ENCODE peak calls at places on chromosomes 3 and 15, in nine cellular contexts. One of them, this sample, is unnamed.

GRCh38 chr3:150236683-150237082 is 171.4 kb upstream of the TSC22D2 start:
- DNase-seq in body of pancreas: no peak
- DNase-seq in colonic mucosa: no peak
- DNase-seq in HCT116: no peak
- DNase-seq in cardiac muscle cell: no peak
- DNase-seq in Panc1: no peak
- DNase-seq in fibroblast of pulmonary artery: peak
- DNase-seq in AG04450: no peak
- DNase-seq in brain microvascular endothelial cell: no peak
- DNase-seq in this sample: peak

GRCh38 chr3:67790043-67790442 is 135.6 kb upstream of the SUCLG2 start:
- DNase-seq in Panc1: peak
- DNase-seq in colonic mucosa: peak
- DNase-seq in brain microvascular endothelial cell: peak
- DNase-seq in cardiac muscle cell: peak
- DNase-seq in HCT116: peak
- DNase-seq in body of pancreas: peak
- DNase-seq in AG04450: peak
- DNase-seq in fibroblast of pulmonary artery: peak
- DNase-seq in this sample: peak

GRCh38 chr15:56428821-56429458 is 36.0 kb downstream of the MNS1 start:
- DNase-seq in colonic mucosa: no peak
- DNase-seq in cardiac muscle cell: peak
- DNase-seq in Panc1: peak
- DNase-seq in body of pancreas: no peak
- DNase-seq in brain microvascular endothelial cell: no peak
- DNase-seq in HCT116: peak
- DNase-seq in AG04450: peak
- DNase-seq in fibroblast of pulmonary artery: peak
- DNase-seq in this sample: peak

GRCh38 chr3:48566401-48566760 is 2.8 kb upstream of the UCN2 start:
- DNase-seq in HCT116: no peak
- DNase-seq in brain microvascular endothelial cell: no peak
- DNase-seq in AG04450: no peak
- DNase-seq in fibroblast of pulmonary artery: no peak
- DNase-seq in colonic mucosa: no peak
- DNase-seq in body of pancreas: no peak
- DNase-seq in cardiac muscle cell: no peak
- DNase-seq in Panc1: no peak
- DNase-seq in this sample: no peak

GRCh38 chr15:27993996-27994775 is 104.9 kb downstream of the OCA2 start:
- DNase-seq in Panc1: no peak
- DNase-seq in AG04450: no peak
- DNase-seq in brain microvascular endothelial cell: no peak
- DNase-seq in HCT116: no peak
- DNase-seq in body of pancreas: no peak
- DNase-seq in colonic mucosa: peak
- DNase-seq in cardiac muscle cell: no peak
- DNase-seq in fibroblast of pulmonary artery: no peak
- DNase-seq in this sample: no peak

GRCh38 chr15:45612790-45613415 is 21.9 kb upstream of the SQOR start:
- DNase-seq in body of pancreas: no peak
- DNase-seq in colonic mucosa: no peak
- DNase-seq in brain microvascular endothelial cell: peak
- DNase-seq in AG04450: no peak
- DNase-seq in Panc1: no peak
- DNase-seq in cardiac muscle cell: no peak
- DNase-seq in fibroblast of pulmonary artery: peak
- DNase-seq in HCT116: no peak
- DNase-seq in this sample: peak

GRCh38 chr3:45026038-45026437 is at the start of gene CLEC3B:
- DNase-seq in cardiac muscle cell: no peak
- DNase-seq in HCT116: no peak
- DNase-seq in colonic mucosa: peak
- DNase-seq in brain microvascular endothelial cell: peak
- DNase-seq in Panc1: no peak
- DNase-seq in AG04450: no peak
- DNase-seq in body of pancreas: peak
- DNase-seq in fibroblast of pulmonary artery: peak
- DNase-seq in this sample: peak

GRCh38 chr3:99607151-99607550 is 31.2 kb upstream of the COL8A1 start:
- DNase-seq in fibroblast of pulmonary artery: no peak
- DNase-seq in cardiac muscle cell: no peak
- DNase-seq in AG04450: no peak
- DNase-seq in HCT116: no peak
- DNase-seq in colonic mucosa: no peak
- DNase-seq in brain microvascular endothelial cell: no peak
- DNase-seq in body of pancreas: no peak
- DNase-seq in Panc1: no peak
- DNase-seq in this sample: no peak

GRCh38 chr3:154301556-154301955 is 22.7 kb downstream of the DHX36 start:
- DNase-seq in colonic mucosa: no peak
- DNase-seq in cardiac muscle cell: no peak
- DNase-seq in body of pancreas: no peak
- DNase-seq in brain microvascular endothelial cell: no peak
- DNase-seq in Panc1: no peak
- DNase-seq in AG04450: no peak
- DNase-seq in fibroblast of pulmonary artery: no peak
- DNase-seq in HCT116: no peak
- DNase-seq in this sample: no peak

GRCh38 chr15:86590461-86590860 is 510.8 kb downstream of the AGBL1 start:
- DNase-seq in HCT116: no peak
- DNase-seq in cardiac muscle cell: no peak
- DNase-seq in body of pancreas: no peak
- DNase-seq in brain microvascular endothelial cell: no peak
- DNase-seq in AG04450: no peak
- DNase-seq in Panc1: no peak
- DNase-seq in colonic mucosa: no peak
- DNase-seq in fibroblast of pulmonary artery: no peak
- DNase-seq in this sample: no peak

GRCh38 chr15:61138151-61138550 is 91.0 kb downstream of the RORA start:
- DNase-seq in colonic mucosa: no peak
- DNase-seq in body of pancreas: no peak
- DNase-seq in fibroblast of pulmonary artery: no peak
- DNase-seq in Panc1: no peak
- DNase-seq in AG04450: no peak
- DNase-seq in HCT116: no peak
- DNase-seq in brain microvascular endothelial cell: no peak
- DNase-seq in cardiac muscle cell: no peak
- DNase-seq in this sample: peak

GRCh38 chr3:45011756-45012441 is 14.2 kb upstream of the CLEC3B start:
- DNase-seq in AG04450: peak
- DNase-seq in colonic mucosa: no peak
- DNase-seq in HCT116: no peak
- DNase-seq in brain microvascular endothelial cell: peak
- DNase-seq in body of pancreas: peak
- DNase-seq in fibroblast of pulmonary artery: peak
- DNase-seq in Panc1: no peak
- DNase-seq in cardiac muscle cell: no peak
- DNase-seq in this sample: peak

GRCh38 chr15:74519311-74519710 is 21.7 kb upstream of the ARID3B start:
- DNase-seq in cardiac muscle cell: no peak
- DNase-seq in Panc1: no peak
- DNase-seq in HCT116: no peak
- DNase-seq in fibroblast of pulmonary artery: peak
- DNase-seq in brain microvascular endothelial cell: peak
- DNase-seq in body of pancreas: no peak
- DNase-seq in AG04450: no peak
- DNase-seq in colonic mucosa: no peak
- DNase-seq in this sample: peak

GRCh38 chr3:191148131-191148530 is 50.9 kb upstream of the OSTN start:
- DNase-seq in cardiac muscle cell: no peak
- DNase-seq in AG04450: no peak
- DNase-seq in body of pancreas: no peak
- DNase-seq in HCT116: no peak
- DNase-seq in colonic mucosa: no peak
- DNase-seq in brain microvascular endothelial cell: peak
- DNase-seq in Panc1: no peak
- DNase-seq in fibroblast of pulmonary artery: peak
- DNase-seq in this sample: peak

GRCh38 chr3:58176827-58177489 is 33.8 kb downstream of the DNASE1L3 start:
- DNase-seq in fibroblast of pulmonary artery: no peak
- DNase-seq in AG04450: no peak
- DNase-seq in HCT116: no peak
- DNase-seq in colonic mucosa: no peak
- DNase-seq in body of pancreas: no peak
- DNase-seq in cardiac muscle cell: no peak
- DNase-seq in brain microvascular endothelial cell: no peak
- DNase-seq in Panc1: no peak
- DNase-seq in this sample: no peak

GRCh38 chr3:183664913-183665381 is 29.5 kb downstream of the KLHL24 start:
- DNase-seq in colonic mucosa: no peak
- DNase-seq in body of pancreas: no peak
- DNase-seq in Panc1: peak
- DNase-seq in fibroblast of pulmonary artery: peak
- DNase-seq in brain microvascular endothelial cell: peak
- DNase-seq in cardiac muscle cell: no peak
- DNase-seq in AG04450: peak
- DNase-seq in HCT116: no peak
- DNase-seq in this sample: peak

GRCh38 chr15:67782592-67782991 is 42.7 kb upstream of the SKOR1 start:
- DNase-seq in brain microvascular endothelial cell: no peak
- DNase-seq in Panc1: no peak
- DNase-seq in fibroblast of pulmonary artery: no peak
- DNase-seq in AG04450: no peak
- DNase-seq in colonic mucosa: no peak
- DNase-seq in cardiac muscle cell: no peak
- DNase-seq in HCT116: no peak
- DNase-seq in body of pancreas: no peak
- DNase-seq in this sample: no peak

GRCh38 chr3:119069725-119070124 is 35.1 kb upstream of the IGSF11 start:
- DNase-seq in Panc1: no peak
- DNase-seq in fibroblast of pulmonary artery: no peak
- DNase-seq in colonic mucosa: no peak
- DNase-seq in HCT116: no peak
- DNase-seq in cardiac muscle cell: no peak
- DNase-seq in brain microvascular endothelial cell: no peak
- DNase-seq in body of pancreas: no peak
- DNase-seq in AG04450: no peak
- DNase-seq in this sample: no peak

GRCh38 chr15:99732268-99732641 is 982 bp downstream of the LYSMD4 start:
- DNase-seq in fibroblast of pulmonary artery: peak
- DNase-seq in body of pancreas: peak
- DNase-seq in Panc1: no peak
- DNase-seq in AG04450: no peak
- DNase-seq in HCT116: no peak
- DNase-seq in colonic mucosa: no peak
- DNase-seq in brain microvascular endothelial cell: no peak
- DNase-seq in cardiac muscle cell: no peak
- DNase-seq in this sample: peak

GRCh38 chr15:85620321-85621044 is 174.2 kb downstream of the KLHL25 start:
- DNase-seq in HCT116: no peak
- DNase-seq in brain microvascular endothelial cell: no peak
- DNase-seq in Panc1: no peak
- DNase-seq in AG04450: no peak
- DNase-seq in colonic mucosa: no peak
- DNase-seq in fibroblast of pulmonary artery: peak
- DNase-seq in cardiac muscle cell: no peak
- DNase-seq in body of pancreas: peak
- DNase-seq in this sample: peak

GRCh38 chr3:9111349-9112265 is 137.8 kb downstream of the SRGAP3 start:
- DNase-seq in brain microvascular endothelial cell: no peak
- DNase-seq in HCT116: no peak
- DNase-seq in body of pancreas: peak
- DNase-seq in colonic mucosa: no peak
- DNase-seq in cardiac muscle cell: no peak
- DNase-seq in AG04450: no peak
- DNase-seq in fibroblast of pulmonary artery: no peak
- DNase-seq in Panc1: no peak
- DNase-seq in this sample: peak
- TF ChIP-seq CTCF in brain microvascular endothelial cell: peak
- TF ChIP-seq CTCF in HCT116: peak
- TF ChIP-seq CTCF in body of pancreas: no peak
- TF ChIP-seq CTCF in colonic mucosa: no peak
- TF ChIP-seq CTCF in cardiac muscle cell: peak
- TF ChIP-seq CTCF in AG04450: no peak
- TF ChIP-seq CTCF in fibroblast of pulmonary artery: no peak
- TF ChIP-seq CTCF in Panc1: no peak
- TF ChIP-seq CTCF in this sample: peak

DNA sequence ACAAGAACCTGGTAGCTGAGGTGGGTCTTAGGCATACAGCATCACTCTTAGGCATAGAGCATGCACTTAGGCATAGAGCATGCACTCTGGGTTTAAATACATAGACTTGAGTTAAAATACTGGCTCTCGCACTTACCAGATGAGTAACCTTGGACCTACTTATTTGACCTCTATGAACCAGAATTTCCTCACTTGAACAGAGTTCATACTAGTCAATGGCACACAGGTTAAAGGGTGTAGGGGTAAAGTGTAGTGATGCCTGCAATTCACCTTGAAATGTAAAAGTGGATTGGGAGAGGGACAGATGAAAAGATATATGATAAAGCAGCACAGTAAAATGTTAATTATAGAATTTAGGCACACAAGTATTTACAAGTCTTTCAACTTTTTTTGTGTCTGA is 1.6 kb downstream of the RUVBL1 start:
- DNase-seq in colonic mucosa: no peak
- DNase-seq in HCT116: no peak
- DNase-seq in brain microvascular endothelial cell: no peak
- DNase-seq in body of pancreas: no peak
- DNase-seq in fibroblast of pulmonary artery: no peak
- DNase-seq in Panc1: no peak
- DNase-seq in cardiac muscle cell: no peak
- DNase-seq in AG04450: no peak
- DNase-seq in this sample: no peak
- H3K4me3 ChIP-seq in colonic mucosa: no peak
- H3K4me3 ChIP-seq in HCT116: peak
- H3K4me3 ChIP-seq in brain microvascular endothelial cell: no peak
- H3K4me3 ChIP-seq in body of pancreas: no peak
- H3K4me3 ChIP-seq in fibroblast of pulmonary artery: no peak
- H3K4me3 ChIP-seq in Panc1: no peak
- H3K4me3 ChIP-seq in cardiac muscle cell: no peak
- H3K4me3 ChIP-seq in AG04450: no peak
- H3K4me3 ChIP-seq in this sample: no peak

GRCh38 chr15:26261413-26261812 is 398.3 kb upstream of the ATP10A start:
- DNase-seq in HCT116: no peak
- DNase-seq in fibroblast of pulmonary artery: no peak
- DNase-seq in AG04450: no peak
- DNase-seq in colonic mucosa: no peak
- DNase-seq in body of pancreas: no peak
- DNase-seq in brain microvascular endothelial cell: no peak
- DNase-seq in Panc1: no peak
- DNase-seq in cardiac muscle cell: peak
- DNase-seq in this sample: no peak
- TF ChIP-seq CTCF in HCT116: no peak
- TF ChIP-seq CTCF in fibroblast of pulmonary artery: no peak
- TF ChIP-seq CTCF in AG04450: no peak
- TF ChIP-seq CTCF in colonic mucosa: no peak
- TF ChIP-seq CTCF in body of pancreas: no peak
- TF ChIP-seq CTCF in brain microvascular endothelial cell: no peak
- TF ChIP-seq CTCF in Panc1: no peak
- TF ChIP-seq CTCF in cardiac muscle cell: no peak
- TF ChIP-seq CTCF in this sample: no peak

DNA sequence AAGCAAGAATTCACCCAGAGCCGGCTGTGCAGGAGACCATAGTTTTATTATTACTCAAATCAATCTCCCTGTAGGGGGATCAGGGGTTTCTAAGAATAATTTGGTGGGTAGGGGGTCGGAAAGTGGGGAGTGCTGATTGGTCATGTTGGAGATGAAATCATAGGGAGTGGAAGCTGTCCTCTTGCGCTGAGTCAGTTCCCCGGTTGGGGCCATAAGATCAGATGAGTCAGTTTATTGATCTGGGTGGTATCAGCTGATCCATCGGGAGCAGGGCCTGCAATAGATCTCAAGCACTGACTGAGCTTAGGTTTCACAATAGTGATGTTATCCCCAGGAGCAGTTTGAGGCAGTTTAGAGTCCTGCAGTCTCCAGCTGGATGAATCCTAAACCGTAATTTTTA is 97.0 kb upstream of the SNRPN start:
- DNase-seq in Panc1: no peak
- DNase-seq in cardiac muscle cell: no peak
- DNase-seq in fibroblast of pulmonary artery: no peak
- DNase-seq in brain microvascular endothelial cell: no peak
- DNase-seq in HCT116: no peak
- DNase-seq in body of pancreas: no peak
- DNase-seq in colonic mucosa: no peak
- DNase-seq in AG04450: no peak
- DNase-seq in this sample: no peak
- H3K4me3 ChIP-seq in Panc1: no peak
- H3K4me3 ChIP-seq in cardiac muscle cell: peak
- H3K4me3 ChIP-seq in fibroblast of pulmonary artery: no peak
- H3K4me3 ChIP-seq in brain microvascular endothelial cell: no peak
- H3K4me3 ChIP-seq in HCT116: no peak
- H3K4me3 ChIP-seq in body of pancreas: no peak
- H3K4me3 ChIP-seq in colonic mucosa: no peak
- H3K4me3 ChIP-seq in AG04450: peak
- H3K4me3 ChIP-seq in this sample: no peak

This sample was measured in fibroblast of mammary gland.